ENCODE peak calls at places on chromosomes 5 and 9, in six cellular contexts. One of them, this sample, is unnamed.

GRCh38 chr9:36268007-36268427 is 9.8 kb upstream of the GNE start:
- DNase-seq in dorsolateral prefrontal cortex: no peak
- DNase-seq in adrenal gland: peak; percentile 17
- DNase-seq in neuronal stem cell: no peak
- DNase-seq in psoas muscle: no peak
- DNase-seq in osteoblast: peak; percentile 88
- DNase-seq in this sample: no peak

GRCh38 chr5:54669285-54669684 is 151.7 kb downstream of the SNX18 start:
- DNase-seq in dorsolateral prefrontal cortex: no peak
- DNase-seq in adrenal gland: no peak
- DNase-seq in neuronal stem cell: no peak
- DNase-seq in psoas muscle: no peak
- DNase-seq in osteoblast: peak; percentile 62
- DNase-seq in this sample: no peak

GRCh38 chr5:35781181-35781580 is 75.5 kb upstream of the IL7R start:
- DNase-seq in dorsolateral prefrontal cortex: no peak
- DNase-seq in adrenal gland: no peak
- DNase-seq in neuronal stem cell: no peak
- DNase-seq in psoas muscle: no peak
- DNase-seq in osteoblast: peak; percentile 75
- DNase-seq in this sample: no peak

GRCh38 chr9:26219961-26220360 is 541.7 kb upstream of the TUSC1 start:
- DNase-seq in dorsolateral prefrontal cortex: no peak
- DNase-seq in adrenal gland: no peak
- DNase-seq in neuronal stem cell: no peak
- DNase-seq in psoas muscle: no peak
- DNase-seq in osteoblast: no peak
- DNase-seq in this sample: no peak

GRCh38 chr9:88781500-88782391 is 209.5 kb upstream of the S1PR3 start:
- DNase-seq in dorsolateral prefrontal cortex: no peak
- DNase-seq in adrenal gland: peak; percentile 56
- DNase-seq in neuronal stem cell: no peak
- DNase-seq in psoas muscle: no peak
- DNase-seq in osteoblast: peak; percentile 80
- DNase-seq in this sample: no peak

GRCh38 chr5:88819332-88819999 is 63.5 kb downstream of the MEF2C start:
- DNase-seq in dorsolateral prefrontal cortex: no peak
- DNase-seq in adrenal gland: no peak
- DNase-seq in neuronal stem cell: no peak
- DNase-seq in psoas muscle: no peak
- DNase-seq in osteoblast: no peak
- DNase-seq in this sample: no peak

GRCh38 chr9:77883846-77884771 is 147.5 kb downstream of the GNAQ start:
- DNase-seq in dorsolateral prefrontal cortex: no peak
- DNase-seq in adrenal gland: no peak
- DNase-seq in neuronal stem cell: no peak
- DNase-seq in psoas muscle: no peak
- DNase-seq in osteoblast: peak; percentile 78
- DNase-seq in this sample: no peak

GRCh38 chr5:176606875-176607274 is 3.1 kb downstream of the GPRIN1 start:
- DNase-seq in dorsolateral prefrontal cortex: no peak
- DNase-seq in adrenal gland: no peak
- DNase-seq in neuronal stem cell: no peak
- DNase-seq in psoas muscle: no peak
- DNase-seq in osteoblast: no peak
- DNase-seq in this sample: no peak

GRCh38 chr5:79183617-79184016 is 52.3 kb upstream of the JMY start:
- DNase-seq in dorsolateral prefrontal cortex: no peak
- DNase-seq in adrenal gland: no peak
- DNase-seq in neuronal stem cell: no peak
- DNase-seq in psoas muscle: no peak
- DNase-seq in osteoblast: no peak
- DNase-seq in this sample: no peak

GRCh38 chr5:34474573-34475021 is 181.5 kb upstream of the RAI14 start:
- DNase-seq in dorsolateral prefrontal cortex: no peak
- DNase-seq in adrenal gland: peak; percentile 14
- DNase-seq in neuronal stem cell: peak; percentile 52
- DNase-seq in psoas muscle: no peak
- DNase-seq in osteoblast: peak; percentile 87
- DNase-seq in this sample: no peak

GRCh38 chr5:428219-428618 is 14.8 kb upstream of the EXOC3 start:
- DNase-seq in dorsolateral prefrontal cortex: no peak
- DNase-seq in adrenal gland: no peak
- DNase-seq in neuronal stem cell: no peak
- DNase-seq in psoas muscle: no peak
- DNase-seq in osteoblast: peak; percentile 54
- DNase-seq in this sample: no peak

GRCh38 chr5:127970081-127970480 is 113.5 kb upstream of the SLC12A2 start:
- DNase-seq in dorsolateral prefrontal cortex: no peak
- DNase-seq in adrenal gland: no peak
- DNase-seq in neuronal stem cell: no peak
- DNase-seq in psoas muscle: no peak
- DNase-seq in osteoblast: no peak
- DNase-seq in this sample: no peak

GRCh38 chr5:96054272-96055030 is 92.8 kb upstream of the ELL2 start:
- DNase-seq in dorsolateral prefrontal cortex: no peak
- DNase-seq in adrenal gland: no peak
- DNase-seq in neuronal stem cell: no peak
- DNase-seq in psoas muscle: no peak
- DNase-seq in osteoblast: no peak
- DNase-seq in this sample: no peak

GRCh38 chr9:107569171-107569570 is 79.6 kb upstream of the KLF4 start:
- DNase-seq in dorsolateral prefrontal cortex: no peak
- DNase-seq in adrenal gland: peak; percentile 66
- DNase-seq in neuronal stem cell: no peak
- DNase-seq in psoas muscle: no peak
- DNase-seq in osteoblast: no peak
- DNase-seq in this sample: no peak

GRCh38 chr5:175696139-175696854 is 38.4 kb downstream of the HRH2 start:
- DNase-seq in dorsolateral prefrontal cortex: no peak
- DNase-seq in adrenal gland: peak; percentile 64
- DNase-seq in neuronal stem cell: peak; percentile 23
- DNase-seq in psoas muscle: peak; percentile 74
- DNase-seq in osteoblast: no peak
- DNase-seq in this sample: peak; percentile 96

GRCh38 chr5:149775785-149776184 is 45.7 kb downstream of the PPARGC1B start:
- DNase-seq in dorsolateral prefrontal cortex: no peak
- DNase-seq in adrenal gland: no peak
- DNase-seq in neuronal stem cell: no peak
- DNase-seq in psoas muscle: no peak
- DNase-seq in osteoblast: no peak
- DNase-seq in this sample: no peak

GRCh38 chr5:163434410-163434866 is 3.0 kb upstream of the CCNG1 start:
- DNase-seq in dorsolateral prefrontal cortex: no peak
- DNase-seq in adrenal gland: peak; percentile 71
- DNase-seq in neuronal stem cell: no peak
- DNase-seq in psoas muscle: no peak
- DNase-seq in osteoblast: no peak
- DNase-seq in this sample: no peak

GRCh38 chr9:129823163-129823933 is 588 bp downstream of the TOR1A start:
- DNase-seq in dorsolateral prefrontal cortex: no peak
- DNase-seq in adrenal gland: no peak
- DNase-seq in neuronal stem cell: no peak
- DNase-seq in psoas muscle: no peak
- DNase-seq in osteoblast: peak; percentile 76
- DNase-seq in this sample: peak; percentile 84

GRCh38 chr9:129406278-129407225 is 214.3 kb downstream of the C9orf50 start:
- DNase-seq in dorsolateral prefrontal cortex: no peak
- DNase-seq in adrenal gland: no peak
- DNase-seq in neuronal stem cell: no peak
- DNase-seq in psoas muscle: peak; percentile 33
- DNase-seq in osteoblast: peak; percentile 82
- DNase-seq in this sample: peak; percentile 84

GRCh38 chr5:173314166-173314952 is 13.9 kb downstream of the STC2 start:
- DNase-seq in dorsolateral prefrontal cortex: no peak
- DNase-seq in adrenal gland: no peak
- DNase-seq in neuronal stem cell: no peak
- DNase-seq in psoas muscle: no peak
- DNase-seq in osteoblast: peak; percentile 72
- DNase-seq in this sample: no peak

GRCh38 chr5:61624966-61625681 is 293.1 kb downstream of the ZSWIM6 start:
- DNase-seq in dorsolateral prefrontal cortex: no peak
- DNase-seq in adrenal gland: no peak
- DNase-seq in neuronal stem cell: no peak
- DNase-seq in psoas muscle: no peak
- DNase-seq in osteoblast: no peak
- DNase-seq in this sample: no peak

GRCh38 chr5:61626639-61627282 is 294.7 kb downstream of the ZSWIM6 start:
- DNase-seq in dorsolateral prefrontal cortex: no peak
- DNase-seq in adrenal gland: no peak
- DNase-seq in neuronal stem cell: no peak
- DNase-seq in psoas muscle: no peak
- DNase-seq in osteoblast: no peak
- DNase-seq in this sample: no peak

GRCh38 chr5:61624553-61624952 is 292.5 kb downstream of the ZSWIM6 start:
- DNase-seq in dorsolateral prefrontal cortex: no peak
- DNase-seq in adrenal gland: no peak
- DNase-seq in neuronal stem cell: no peak
- DNase-seq in psoas muscle: no peak
- DNase-seq in osteoblast: no peak
- DNase-seq in this sample: no peak

GRCh38 chr5:61623401-61624069 is 291.5 kb downstream of the ZSWIM6 start:
- DNase-seq in dorsolateral prefrontal cortex: no peak
- DNase-seq in adrenal gland: no peak
- DNase-seq in neuronal stem cell: peak; percentile 26
- DNase-seq in psoas muscle: no peak
- DNase-seq in osteoblast: no peak
- DNase-seq in this sample: no peak

DNA sequence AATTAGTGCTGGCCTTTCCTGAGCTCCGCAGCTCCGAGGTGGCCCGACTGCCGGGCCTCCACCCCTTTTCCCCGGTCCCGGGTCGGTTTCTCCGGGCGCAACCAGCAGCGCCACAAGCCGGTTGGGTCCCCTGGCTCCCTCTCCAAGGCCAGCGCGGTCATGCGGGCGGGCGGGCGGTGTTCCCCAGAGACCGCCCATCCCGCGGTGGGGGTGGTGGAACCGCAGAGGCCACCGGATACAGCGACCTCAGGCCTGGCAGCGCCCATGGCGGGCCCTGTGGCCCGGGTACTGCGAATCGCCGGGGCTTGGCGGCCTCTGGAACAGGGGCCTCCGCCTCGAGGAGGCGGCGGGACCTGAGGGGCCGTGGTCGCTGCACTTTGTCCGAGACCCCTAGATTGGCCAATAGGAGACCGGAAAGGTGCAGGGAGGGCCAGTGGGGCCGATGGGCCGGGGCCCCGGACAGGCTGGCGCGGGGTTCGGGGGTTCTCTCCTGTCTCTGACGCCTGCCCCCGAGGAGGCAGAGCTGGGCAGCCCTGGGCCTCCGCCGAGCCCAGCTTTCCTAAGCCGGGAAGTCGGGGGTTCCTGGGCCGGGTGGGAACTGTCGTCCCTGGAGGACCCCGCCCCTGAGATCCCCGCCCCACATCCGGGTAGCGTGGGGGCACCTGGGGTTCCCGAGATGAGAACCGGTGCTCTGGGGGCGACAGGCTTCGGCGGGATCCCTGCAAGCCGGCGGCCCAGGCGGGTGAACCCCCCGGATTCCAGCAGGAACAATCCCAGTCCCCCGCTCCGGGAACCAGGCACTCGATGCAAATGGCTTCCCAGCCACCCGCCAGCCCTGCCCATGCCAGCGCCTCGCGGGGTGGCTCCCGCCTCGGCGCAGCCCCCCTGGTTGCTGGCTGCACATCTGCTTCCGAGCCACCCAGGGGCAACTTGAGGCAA is 293.9 kb downstream of the ZSWIM6 start:
- DNase-seq in dorsolateral prefrontal cortex: peak; percentile 77
- DNase-seq in adrenal gland: peak; percentile 94
- DNase-seq in neuronal stem cell: peak; percentile 40
- DNase-seq in psoas muscle: peak; percentile 75
- DNase-seq in osteoblast: peak; percentile 92
- DNase-seq in this sample: peak; percentile 94
- H3K4me3 ChIP-seq in dorsolateral prefrontal cortex: peak overlapping the region; percentile 68
- H3K4me3 ChIP-seq in adrenal gland: peak overlapping the region; percentile 61
- H3K4me3 ChIP-seq in neuronal stem cell: no peak overlapping the region
- H3K4me3 ChIP-seq in psoas muscle: peak overlapping the region; percentile 66
- H3K4me3 ChIP-seq in osteoblast: peak overlapping the region; percentile 73
- H3K4me3 ChIP-seq in this sample: peak overlapping the region; percentile 53

DNA sequence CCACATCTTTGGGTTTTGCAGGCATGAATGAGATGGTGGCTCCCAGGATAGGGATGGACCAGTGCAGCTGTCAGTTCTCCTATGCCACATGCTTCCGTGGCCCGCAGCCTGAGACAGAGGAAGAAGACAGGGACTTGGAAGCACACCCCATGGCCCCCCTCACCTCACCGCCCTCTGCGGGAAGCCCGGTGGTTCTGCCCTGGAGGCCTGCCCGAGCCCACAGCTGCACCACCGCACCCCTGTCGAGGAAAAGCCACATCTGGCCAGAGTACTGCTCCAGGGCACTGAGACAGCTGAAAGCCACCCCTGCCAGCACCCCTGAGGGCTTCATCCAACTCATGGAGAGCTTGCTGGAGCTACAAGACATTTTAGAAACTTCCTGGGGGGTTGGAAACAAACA is 7.6 kb upstream of the TRMT10B start:
- DNase-seq in dorsolateral prefrontal cortex: no peak
- DNase-seq in adrenal gland: no peak
- DNase-seq in neuronal stem cell: no peak
- DNase-seq in psoas muscle: no peak
- DNase-seq in osteoblast: no peak
- DNase-seq in this sample: no peak
- H3K4me3 ChIP-seq in dorsolateral prefrontal cortex: no peak overlapping the region
- H3K4me3 ChIP-seq in adrenal gland: no peak overlapping the region
- H3K4me3 ChIP-seq in neuronal stem cell: no peak overlapping the region
- H3K4me3 ChIP-seq in psoas muscle: no peak overlapping the region
- H3K4me3 ChIP-seq in osteoblast: no peak overlapping the region
- H3K4me3 ChIP-seq in this sample: no peak overlapping the region

GRCh38 chr5:114360362-114360761 is 1.5 kb upstream of the KCNN2 start:
- DNase-seq in dorsolateral prefrontal cortex: no peak
- DNase-seq in adrenal gland: no peak
- DNase-seq in neuronal stem cell: no peak
- DNase-seq in psoas muscle: no peak
- DNase-seq in osteoblast: no peak
- DNase-seq in this sample: no peak
- H3K4me3 ChIP-seq in dorsolateral prefrontal cortex: peak overlapping the region; percentile 78
- H3K4me3 ChIP-seq in adrenal gland: peak overlapping the region; percentile 60
- H3K4me3 ChIP-seq in neuronal stem cell: peak overlapping the region; percentile 70
- H3K4me3 ChIP-seq in psoas muscle: peak overlapping the region; percentile 86
- H3K4me3 ChIP-seq in osteoblast: no peak overlapping the region
- H3K4me3 ChIP-seq in this sample: peak overlapping the region; percentile 55

GRCh38 chr5:126046275-126046674 is 376.9 kb upstream of the GRAMD2B start:
- DNase-seq in dorsolateral prefrontal cortex: no peak
- DNase-seq in adrenal gland: no peak
- DNase-seq in neuronal stem cell: no peak
- DNase-seq in psoas muscle: no peak
- DNase-seq in osteoblast: no peak
- DNase-seq in this sample: no peak

GRCh38 chr5:126046996-126047395 is 376.2 kb upstream of the GRAMD2B start:
- DNase-seq in dorsolateral prefrontal cortex: no peak
- DNase-seq in adrenal gland: no peak
- DNase-seq in neuronal stem cell: no peak
- DNase-seq in psoas muscle: no peak
- DNase-seq in osteoblast: no peak
- DNase-seq in this sample: no peak

GRCh38 chr5:126043684-126044083 is 379.5 kb upstream of the GRAMD2B start:
- DNase-seq in dorsolateral prefrontal cortex: no peak
- DNase-seq in adrenal gland: no peak
- DNase-seq in neuronal stem cell: no peak
- DNase-seq in psoas muscle: no peak
- DNase-seq in osteoblast: no peak
- DNase-seq in this sample: no peak

GRCh38 chr5:126044931-126045565 is 378.2 kb upstream of the GRAMD2B start:
- DNase-seq in dorsolateral prefrontal cortex: no peak
- DNase-seq in adrenal gland: no peak
- DNase-seq in neuronal stem cell: no peak
- DNase-seq in psoas muscle: no peak
- DNase-seq in osteoblast: no peak
- DNase-seq in this sample: no peak

GRCh38 chr5:126044111-126044668 is 379.0 kb upstream of the GRAMD2B start:
- DNase-seq in dorsolateral prefrontal cortex: no peak
- DNase-seq in adrenal gland: no peak
- DNase-seq in neuronal stem cell: peak; percentile 15
- DNase-seq in psoas muscle: no peak
- DNase-seq in osteoblast: peak; percentile 37
- DNase-seq in this sample: no peak
- H3K4me3 ChIP-seq in dorsolateral prefrontal cortex: no peak overlapping the region
- H3K4me3 ChIP-seq in adrenal gland: no peak overlapping the region
- H3K4me3 ChIP-seq in neuronal stem cell: no peak overlapping the region
- H3K4me3 ChIP-seq in psoas muscle: no peak overlapping the region
- H3K4me3 ChIP-seq in osteoblast: no peak overlapping the region
- H3K4me3 ChIP-seq in this sample: no peak overlapping the region